ENCODE peak calls at places on chromosomes 11 and 22, in four cellular contexts. A is A549, V is HepG2, L is K562. C is an unnamed sample.

GRCh38 chr11:14036495-14036894 is 74.0 kb downstream of the SPON1 start:
- DNase-seq in A (no peak), V (no peak), L (no peak), C (no peak)

GRCh38 chr11:118003021-118003423 is 16.8 kb downstream of the IL10RA start:
- DNase-seq in A (no peak), V (no peak), L (peak; percentile 58), C (no peak)

GRCh38 chr11:102802341-102802740 is 4.4 kb upstream of the MMP1 start:
- DNase-seq in A (no peak), V (no peak), L (no peak), C (no peak)

GRCh38 chr11:45105233-45105992 is 41.0 kb upstream of the PRDM11 start:
- DNase-seq in A (peak; percentile 69), V (peak; percentile 40), L (peak; percentile 75), C (peak; percentile 87)

GRCh38 chr22:47567741-47568140 is 805.3 kb downstream of the TBC1D22A start:
- DNase-seq in A (no peak), V (no peak), L (no peak), C (no peak)

GRCh38 chr11:561148-562003 is 606 bp downstream of the RASSF7 start:
- DNase-seq in A (peak; percentile 81), V (peak; percentile 87), L (no peak), C (no peak)

GRCh38 chr11:68841718-68842426 is at the start of gene CPT1A:
- DNase-seq in A (peak; percentile 71), V (no peak), L (peak; percentile 92), C (peak; percentile 68)

GRCh38 chr22:36258750-36259619 is 6.1 kb downstream of the APOL1 start:
- DNase-seq in A (no peak), V (no peak), L (peak; percentile 40), C (peak; percentile 64)

GRCh38 chr22:23109441-23109978 is 32.3 kb downstream of the RSPH14 start:
- DNase-seq in A (no peak), V (no peak), L (no peak), C (no peak)

GRCh38 chr11:78168539-78169477 is 19.6 kb downstream of the KCTD21 start:
- DNase-seq in A (no peak), V (peak; percentile 64), L (peak; percentile 29), C (no peak)

GRCh38 chr11:20522536-20522935 is 76.9 kb upstream of the SLC6A5 start:
- DNase-seq in A (no peak), V (no peak), L (no peak), C (no peak)

GRCh38 chr22:23102776-23103175 is 32.5 kb downstream of the GNAZ start:
- DNase-seq in A (no peak), V (no peak), L (no peak), C (no peak)

GRCh38 chr11:45156731-45157130 is 10.3 kb downstream of the PRDM11 start:
- DNase-seq in A (no peak), V (no peak), L (no peak), C (no peak)

GRCh38 chr22:30655532-30655931 is 12.1 kb downstream of the DUSP18 start:
- DNase-seq in A (no peak), V (no peak), L (no peak), C (no peak)

GRCh38 chr11:60528934-60529333 is 13.7 kb downstream of the MS4A13 start:
- DNase-seq in A (no peak), V (no peak), L (no peak), C (no peak)

GRCh38 chr11:7573558-7574296 is 59.9 kb downstream of the PPFIBP2 start:
- DNase-seq in A (peak; percentile 47), V (peak; percentile 92), L (peak; percentile 11), C (peak; percentile 19)

GRCh38 chr22:42772647-42773046 is 52.0 kb upstream of the A4GALT start:
- DNase-seq in A (no peak), V (no peak), L (no peak), C (no peak)
- TF ChIP-seq NR3C1 in A (no peak), V (no peak), L (no peak), C (no peak)

GRCh38 chr11:10490032-10490397 is 35.0 kb downstream of the AMPD3 start:
- DNase-seq in A (no peak), V (no peak), L (no peak), C (no peak)

GRCh38 chr11:10489444-10489785 is 34.4 kb downstream of the AMPD3 start:
- DNase-seq in A (no peak), V (no peak), L (no peak), C (no peak)

GRCh38 chr11:10488581-10489443 is 33.7 kb downstream of the AMPD3 start:
- DNase-seq in A (no peak), V (no peak), L (no peak), C (no peak)

GRCh38 chr11:10492084-10492483 is 37.0 kb downstream of the AMPD3 start:
- DNase-seq in A (no peak), V (no peak), L (no peak), C (no peak)

GRCh38 chr11:10490398-10491232 is 35.6 kb downstream of the AMPD3 start:
- DNase-seq in A (peak; percentile 88), V (peak; percentile 68), L (peak; percentile 93), C (no peak)
- TF ChIP-seq NR3C1 in A (no peak), V (no peak), L (no peak), C (no peak)

GRCh38 chr22:29482253-29482652 is 2.2 kb downstream of the NEFH start:
- DNase-seq in A (no peak), V (no peak), L (no peak), C (no peak)

GRCh38 chr22:29481265-29482000 is 1.4 kb downstream of the NEFH start:
- DNase-seq in A (no peak), V (no peak), L (no peak), C (peak; percentile 82)

GRCh38 chr22:29479417-29480261 is at the start of gene NEFH:
- DNase-seq in A (no peak), V (no peak), L (peak; percentile 49), C (peak; percentile 42)

GRCh38 chr22:29480262-29480511 is 169 bp downstream of the NEFH start:
- DNase-seq in A (no peak), V (no peak), L (no peak), C (no peak)

DNA sequence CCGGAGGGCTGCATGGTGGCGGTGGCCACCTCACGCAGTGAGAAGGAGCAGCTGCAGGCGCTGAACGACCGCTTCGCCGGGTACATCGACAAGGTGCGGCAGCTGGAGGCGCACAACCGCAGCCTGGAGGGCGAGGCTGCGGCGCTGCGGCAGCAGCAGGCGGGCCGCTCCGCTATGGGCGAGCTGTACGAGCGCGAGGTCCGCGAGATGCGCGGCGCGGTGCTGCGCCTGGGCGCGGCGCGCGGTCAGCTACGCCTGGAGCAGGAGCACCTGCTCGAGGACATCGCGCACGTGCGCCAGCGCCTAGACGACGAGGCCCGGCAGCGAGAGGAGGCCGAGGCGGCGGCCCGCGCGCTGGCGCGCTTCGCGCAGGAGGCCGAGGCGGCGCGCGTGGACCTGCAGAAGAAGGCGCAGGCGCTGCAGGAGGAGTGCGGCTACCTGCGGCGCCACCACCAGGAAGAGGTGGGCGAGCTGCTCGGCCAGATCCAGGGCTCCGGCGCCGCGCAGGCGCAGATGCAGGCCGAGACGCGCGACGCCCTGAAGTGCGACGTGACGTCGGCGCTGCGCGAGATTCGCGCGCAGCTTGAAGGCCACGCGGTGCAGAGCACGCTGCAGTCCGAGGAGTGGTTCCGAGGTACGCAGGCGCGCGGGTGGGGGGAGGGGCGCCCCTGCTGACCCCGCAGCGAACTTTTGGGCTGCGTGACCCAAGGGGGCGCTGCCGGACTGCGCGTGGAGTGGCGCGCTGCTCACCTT is 670 bp downstream of the NEFH start:
- DNase-seq in A (no peak), V (no peak), L (peak; percentile 85), C (peak; percentile 64)
- TF ChIP-seq NR3C1 in A (no peak), V (no peak), L (peak; percentile 95), C (peak; percentile 96)

GRCh38 chr22:42742940-42743339 is 22.3 kb upstream of the A4GALT start:
- DNase-seq in A (no peak), V (no peak), L (peak; percentile 75), C (peak; percentile 58)
- TF ChIP-seq NR3C1 in A (no peak), V (no peak), L (no peak), C (no peak)

GRCh38 chr11:76657139-76657823 is 13.3 kb downstream of the LRRC32 start:
- DNase-seq in A (no peak), V (no peak), L (no peak), C (peak; percentile 6)
- TF ChIP-seq NR3C1 in A (no peak), V (no peak), L (no peak), C (no peak)

GRCh38 chr22:45775569-45776312 is 104.1 kb downstream of the ATXN10 start:
- DNase-seq in A (no peak), V (no peak), L (no peak), C (no peak)
- TF ChIP-seq NR3C1 in A (no peak), V (no peak), L (no peak), C (no peak)

DNA sequence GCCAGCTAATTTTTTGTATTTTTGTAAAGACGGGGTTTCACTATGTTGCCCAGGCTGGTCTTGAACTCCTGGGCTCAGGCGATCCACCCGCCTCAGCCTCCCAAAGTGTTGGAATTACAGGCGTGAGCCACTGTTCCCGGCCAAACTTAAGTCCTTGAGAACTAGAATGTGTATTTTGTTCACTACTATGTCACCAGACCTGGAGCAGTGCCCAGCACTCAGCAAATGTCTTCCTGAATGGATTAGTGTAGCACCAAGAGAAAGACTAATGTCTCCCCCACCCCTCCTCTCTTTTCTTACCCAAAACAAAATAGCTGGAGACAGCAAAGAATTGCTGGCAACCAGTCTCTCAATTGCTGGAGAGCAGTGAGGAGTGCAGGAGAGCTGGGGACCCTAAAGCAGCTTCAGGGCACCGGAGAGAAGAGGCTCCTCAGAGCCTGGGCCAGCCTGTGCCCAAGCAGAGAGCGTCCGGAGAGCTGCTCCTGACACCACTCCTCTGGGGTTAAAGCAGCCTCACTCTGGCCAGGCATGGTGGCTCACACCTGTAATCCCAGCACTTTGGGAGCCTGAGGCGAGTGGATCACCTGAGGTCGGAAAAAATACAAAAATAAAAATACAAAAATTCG is 14.9 kb downstream of the SLC25A18 start:
- DNase-seq in A (no peak), V (peak; percentile 21), L (no peak), C (no peak)
- TF ChIP-seq NR3C1 in A (no peak), V (no peak), L (no peak), C (no peak)

C was measured in WTC11.